ENCODE peak calls at places on chromosomes 1 and 21, in ten cellular contexts. F, P, C, A, G, E, Z, J, R and K are unnamed samples.

GRCh38 chr1:87046951-87047350 is 132.5 kb downstream of the HS2ST1 start:
- DNase-seq in F (no peak), P (no peak), C (no peak), A (no peak), G (no peak), E (no peak), Z (no peak), J (no peak), R (no peak), K (no peak)

GRCh38 chr1:10897321-10897980 is 101.0 kb upstream of the CASZ1 start:
- DNase-seq in F (no peak), P (no peak), C (no peak), A (no peak), G (no peak), E (no peak), Z (no peak), J (no peak), R (peak; percentile 3), K (no peak)

GRCh38 chr21:44714905-44715304 is 3.5 kb upstream of the TSPEAR start:
- DNase-seq in F (no peak), P (no peak), C (no peak), A (no peak), G (no peak), E (no peak), Z (no peak), J (no peak), R (no peak), K (peak; percentile 19)

GRCh38 chr1:22406722-22407495 is 44.7 kb upstream of the ZBTB40 start:
- DNase-seq in F (no peak), P (no peak), C (no peak), A (no peak), G (no peak), E (no peak), Z (no peak), J (no peak), R (no peak), K (no peak)

GRCh38 chr1:205533729-205534443 is 29.4 kb downstream of the CDK18 start:
- DNase-seq in F (no peak), P (no peak), C (no peak), A (no peak), G (no peak), E (no peak), Z (no peak), J (no peak), R (no peak), K (no peak)

GRCh38 chr1:65079941-65080340 is 68.1 kb upstream of the AK4 start:
- DNase-seq in F (no peak), P (no peak), C (no peak), A (peak; percentile 64), G (no peak), E (no peak), Z (no peak), J (no peak), R (no peak), K (no peak)

GRCh38 chr21:34544032-34544496 is 32.1 kb upstream of the KCNE1 start:
- DNase-seq in F (peak; percentile 78), P (peak; percentile 68), C (peak; percentile 71), A (peak; percentile 93), G (peak; percentile 22), E (no peak), Z (peak; percentile 88), J (peak; percentile 74), R (peak; percentile 91), K (no peak)

GRCh38 chr1:61424382-61424781 is 300.6 kb downstream of the TM2D1 start:
- DNase-seq in F (peak; percentile 36), P (no peak), C (no peak), A (no peak), G (no peak), E (no peak), Z (no peak), J (no peak), R (no peak), K (no peak)

GRCh38 chr1:6183520-6183989 is 3.4 kb upstream of the CHD5 start:
- DNase-seq in F (no peak), P (no peak), C (no peak), A (no peak), G (no peak), E (no peak), Z (no peak), J (no peak), R (no peak), K (no peak)

GRCh38 chr1:6188466-6188865 is 8.3 kb upstream of the CHD5 start:
- DNase-seq in F (no peak), P (no peak), C (no peak), A (no peak), G (no peak), E (no peak), Z (no peak), J (no peak), R (no peak), K (no peak)

GRCh38 chr1:6185151-6185550 is 5.0 kb upstream of the CHD5 start:
- DNase-seq in F (no peak), P (peak; percentile 80), C (no peak), A (peak; percentile 86), G (no peak), E (no peak), Z (no peak), J (no peak), R (no peak), K (no peak)

GRCh38 chr1:6184083-6184783 is 4.1 kb upstream of the CHD5 start:
- DNase-seq in F (no peak), P (no peak), C (no peak), A (no peak), G (no peak), E (no peak), Z (no peak), J (no peak), R (no peak), K (no peak)

GRCh38 chr1:6185635-6186382 is 5.7 kb upstream of the CHD5 start:
- DNase-seq in F (no peak), P (no peak), C (no peak), A (peak; percentile 67), G (no peak), E (no peak), Z (no peak), J (no peak), R (peak; percentile 60), K (no peak)
- TF ChIP-seq CTCF in F (peak; percentile 56), P (peak; percentile 48), C (peak; percentile 26), A (peak; percentile 76), G (peak; percentile 49), E (peak; percentile 47), Z (peak; percentile 55), J (peak; percentile 40), R (peak; percentile 54), K (peak; percentile 35)

GRCh38 chr1:94042388-94042787 is 78.6 kb downstream of the ABCA4 start:
- DNase-seq in F (no peak), P (no peak), C (no peak), A (no peak), G (no peak), E (no peak), Z (no peak), J (no peak), R (no peak), K (no peak)

GRCh38 chr1:94039514-94039870 is 81.5 kb downstream of the ABCA4 start:
- DNase-seq in F (peak; percentile 52), P (no peak), C (peak; percentile 76), A (peak; percentile 88), G (peak; percentile 86), E (no peak), Z (peak; percentile 67), J (peak; percentile 71), R (peak; percentile 87), K (peak; percentile 84)

GRCh38 chr1:94037392-94038229 is 83.3 kb downstream of the ABCA4 start:
- DNase-seq in F (no peak), P (no peak), C (no peak), A (no peak), G (no peak), E (no peak), Z (no peak), J (no peak), R (no peak), K (no peak)

GRCh38 chr1:94038511-94038910 is 82.4 kb downstream of the ABCA4 start:
- DNase-seq in F (no peak), P (no peak), C (no peak), A (peak; percentile 54), G (no peak), E (no peak), Z (no peak), J (peak; percentile 37), R (no peak), K (no peak)

DNA sequence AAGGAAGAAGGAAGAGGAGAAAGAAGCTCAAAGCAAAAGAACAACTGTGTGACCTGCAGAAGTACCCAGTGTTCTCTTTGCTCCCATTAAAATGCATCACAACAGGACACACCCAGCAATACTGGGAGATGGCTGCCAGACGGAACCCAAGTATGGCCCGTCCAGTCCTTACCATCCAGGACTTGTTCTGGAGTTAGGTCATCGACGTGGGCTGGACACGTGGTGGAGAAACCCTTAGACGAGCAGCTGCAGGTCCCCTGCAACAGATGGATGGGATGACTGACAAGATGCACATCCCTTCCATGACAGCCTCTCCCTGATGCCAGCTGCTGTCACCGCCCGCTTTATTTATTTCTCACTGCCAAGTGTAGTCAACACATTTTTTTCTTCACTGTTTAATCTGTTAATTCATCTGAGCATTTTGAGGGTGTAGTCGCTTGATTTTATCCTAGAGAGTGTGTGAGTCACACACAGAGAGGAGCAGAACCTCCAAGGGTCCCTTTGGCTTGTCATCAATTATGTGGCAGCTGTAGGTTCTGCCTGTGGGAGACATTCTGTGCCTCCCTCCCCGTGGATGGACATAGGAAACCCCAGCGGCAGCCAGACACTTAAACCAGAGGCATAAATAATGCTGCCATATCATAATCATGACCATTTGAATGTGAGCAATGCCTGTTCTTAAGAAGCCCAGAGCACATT is 80.9 kb downstream of the ABCA4 start:
- DNase-seq in F (no peak), P (no peak), C (no peak), A (no peak), G (no peak), E (no peak), Z (peak; percentile 55), J (no peak), R (no peak), K (no peak)
- TF ChIP-seq CTCF in F (peak; percentile 34), P (no peak), C (no peak), A (no peak), G (peak; percentile 14), E (no peak), Z (no peak), J (no peak), R (no peak), K (no peak)

DNA sequence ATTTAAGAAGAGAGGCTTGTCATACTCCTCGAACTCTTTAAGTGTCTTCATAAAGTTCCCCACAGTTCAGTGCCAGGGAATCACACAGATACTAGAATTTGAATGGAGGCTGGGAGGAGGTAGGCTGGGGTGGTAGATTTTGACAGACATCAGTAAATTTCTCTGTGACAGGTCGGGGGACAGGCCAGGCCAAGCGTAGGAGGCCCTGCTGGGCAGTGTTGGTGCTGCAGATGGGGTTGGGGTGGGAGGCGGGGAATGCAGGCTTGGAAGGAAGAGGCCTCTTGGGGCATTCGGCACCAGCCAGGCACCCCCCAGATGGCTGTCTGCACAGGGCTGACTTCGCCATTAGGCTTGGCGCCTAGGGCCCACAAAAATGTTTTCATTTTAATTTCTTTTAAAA is 84.0 kb downstream of the MAN1C1 start:
- DNase-seq in F (no peak), P (no peak), C (no peak), A (no peak), G (peak; percentile 52), E (no peak), Z (peak; percentile 36), J (peak; percentile 49), R (no peak), K (no peak)
- TF ChIP-seq CTCF in F (no peak), P (no peak), C (no peak), A (peak; percentile 17), G (peak; percentile 34), E (no peak), Z (peak; percentile 18), J (no peak), R (no peak), K (no peak)

DNA sequence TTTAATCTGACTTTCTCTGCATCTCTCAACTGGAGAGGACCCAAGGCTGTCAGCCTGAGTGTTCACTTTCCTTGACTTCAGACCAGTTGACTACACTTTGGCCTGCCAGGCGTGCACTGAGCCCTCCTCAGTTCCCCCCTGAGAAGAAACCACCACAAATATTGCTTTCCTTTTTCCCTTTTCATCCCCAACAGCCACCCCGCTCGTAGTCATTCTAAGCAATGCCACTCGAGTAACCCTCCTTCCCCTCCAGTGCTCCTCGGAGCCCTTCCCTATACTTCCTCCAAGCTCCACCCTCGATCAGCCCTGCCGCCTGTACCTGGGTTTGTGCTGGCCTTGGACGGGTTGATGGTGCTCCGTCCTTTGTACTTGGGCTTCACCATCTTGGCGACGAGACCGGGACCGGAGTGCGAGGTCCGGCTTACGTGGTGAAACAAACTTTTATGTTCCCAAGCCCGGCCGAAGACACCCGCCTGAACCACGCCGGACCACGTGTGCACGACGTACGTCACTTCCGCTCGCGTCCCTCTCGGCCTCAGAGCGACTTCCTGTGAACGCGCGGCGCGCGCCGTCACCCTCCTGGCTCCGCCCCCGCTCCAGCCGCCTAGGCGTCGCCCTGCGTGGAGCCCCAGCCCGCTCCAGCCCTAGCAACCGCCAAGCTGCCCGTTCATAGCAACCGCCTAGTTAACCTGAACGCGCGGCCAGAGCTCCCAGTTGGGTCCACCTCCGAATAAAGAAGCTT is at the start of gene GNL2:
- DNase-seq in F (peak; percentile 97), P (peak; percentile 89), C (peak; percentile 98), A (peak; percentile 96), G (peak; percentile 99), E (peak; percentile 95), Z (peak; percentile 93), J (peak; percentile 97), R (peak; percentile 99), K (peak; percentile 96)
- TF ChIP-seq CTCF in F (no peak), P (no peak), C (no peak), A (no peak), G (no peak), E (peak; percentile 15), Z (no peak), J (no peak), R (no peak), K (no peak)